ENCODE peak calls at places on chromosomes 12 and 14, in five cellular contexts. R is CD4-positive, CD25-positive, alpha-beta regulatory T cell; S is BJ; H is pancreas; I is stomach. M is an unnamed sample. For H3K36me3, the result is how much of the 10 kb centered on the place peaks cover.

GRCh38 chr14:90866822-90867221 is 50.6 kb upstream of the TTC7B start:
- DNase-seq in R (no peak), S (no peak), H (no peak), I (no peak), M (no peak)

GRCh38 chr14:56304456-56304855 is 186.2 kb downstream of the PELI2 start:
- DNase-seq in R (no peak), S (no peak), H (no peak), I (no peak), M (no peak)

GRCh38 chr12:80107221-80107620 is 7.9 kb downstream of the OTOGL start:
- DNase-seq in R (no peak), S (no peak), H (no peak), I (no peak), M (no peak)

GRCh38 chr14:56002316-56002715 is 115.9 kb upstream of the PELI2 start:
- DNase-seq in R (no peak), S (peak), H (no peak), I (no peak), M (no peak)

GRCh38 chr12:124743479-124744272 is 120.0 kb downstream of the SCARB1 start:
- DNase-seq in R (no peak), S (no peak), H (no peak), I (no peak), M (no peak)

GRCh38 chr14:22337938-22338337 is 251.1 kb downstream of the DAD1 start:
- DNase-seq in R (no peak), S (no peak), H (no peak), I (no peak), M (no peak)

GRCh38 chr12:57151741-57152407 is 4.5 kb upstream of the LRP1-AS start:
- DNase-seq in R (no peak), S (no peak), H (no peak), I (no peak), M (peak)

GRCh38 chr12:3249081-3249800 is 172.1 kb downstream of the TSPAN9 start:
- DNase-seq in R (no peak), S (no peak), H (no peak), I (no peak), M (no peak)

GRCh38 chr12:630656-631632 is 32.3 kb downstream of the NINJ2 start:
- DNase-seq in R (peak), S (no peak), H (no peak), I (peak), M (peak)

GRCh38 chr12:21694660-21695059 is 37.0 kb upstream of the LDHB start:
- DNase-seq in R (no peak), S (no peak), H (no peak), I (no peak), M (no peak)

GRCh38 chr12:67434653-67435375 is 165.7 kb downstream of the CAND1 start:
- DNase-seq in R (no peak), S (peak), H (no peak), I (no peak), M (peak)

GRCh38 chr14:88919502-88919901 is 95.1 kb downstream of the TTC8 start:
- DNase-seq in R (no peak), S (no peak), H (no peak), I (no peak), M (no peak)

GRCh38 chr12:12036901-12037300 is 33.8 kb upstream of the BCL2L14 start:
- DNase-seq in R (no peak), S (no peak), H (no peak), I (no peak), M (no peak)

GRCh38 chr12:54439096-54439495 is 20.0 kb upstream of the ITGA5 start:
- DNase-seq in R (no peak), S (no peak), H (no peak), I (no peak), M (peak)

GRCh38 chr12:67671892-67672291 is 23.3 kb downstream of the DYRK2 start:
- DNase-seq in R (no peak), S (no peak), H (no peak), I (no peak), M (no peak)

DNA sequence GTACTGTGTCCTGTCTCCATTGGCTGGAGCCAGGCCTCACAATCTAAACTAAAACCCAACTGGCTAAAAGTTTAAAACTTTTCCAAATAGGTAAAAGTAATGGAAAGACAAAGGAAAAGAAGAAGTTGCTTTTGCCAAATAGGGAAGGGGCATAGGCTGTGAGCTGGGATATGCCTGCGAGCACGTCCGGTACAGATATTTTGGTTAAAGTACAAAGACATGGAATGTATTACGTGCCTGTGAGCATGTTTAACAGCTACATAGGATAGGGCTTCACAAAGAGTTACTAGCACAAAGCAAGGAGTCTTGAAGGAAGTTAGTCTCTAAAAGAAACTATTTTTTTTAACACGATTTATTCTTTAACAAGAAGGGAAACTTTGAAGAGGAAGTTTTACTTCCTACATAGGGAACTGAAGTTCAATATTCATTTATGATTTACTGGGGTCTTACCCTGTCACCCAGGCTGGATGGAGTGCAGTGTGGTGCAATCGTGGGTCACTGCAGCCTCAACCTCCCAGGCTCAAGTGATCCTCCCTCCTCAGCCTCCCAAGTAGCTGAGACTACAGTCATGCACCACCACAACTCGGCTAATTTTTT is 41.9 kb upstream of the INF2 start:
- DNase-seq in R (no peak), S (no peak), H (no peak), I (no peak), M (no peak)
- H3K36me3 ChIP-seq in R (under half), S (under half), H (under half), I (under half), M (under half)

GRCh38 chr14:75689012-75689411 is 28.0 kb downstream of the TTLL5 start:
- DNase-seq in R (no peak), S (peak), H (no peak), I (no peak), M (peak)

GRCh38 chr14:75685910-75686309 is 24.9 kb downstream of the TTLL5 start:
- DNase-seq in R (no peak), S (no peak), H (no peak), I (no peak), M (no peak)

DNA sequence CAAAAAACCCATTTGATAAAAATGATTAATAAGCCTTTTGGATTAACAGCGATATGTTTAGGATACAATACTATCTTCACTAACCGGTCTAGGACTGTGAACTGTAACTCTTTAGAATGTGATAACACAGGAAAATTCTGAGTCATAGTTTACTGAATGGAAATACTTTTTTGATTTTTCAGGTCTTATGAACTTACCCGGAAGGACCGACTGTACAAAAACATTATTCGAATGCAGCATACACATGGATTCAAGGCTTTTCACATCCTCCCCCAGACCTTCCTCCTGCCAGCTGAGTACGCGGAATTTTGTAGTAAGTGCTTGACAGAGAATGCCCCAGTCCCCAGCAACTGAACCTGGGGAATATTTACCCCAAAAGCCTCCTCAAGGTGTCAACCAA is 29.0 kb downstream of the TTLL5 start:
- DNase-seq in R (no peak), S (no peak), H (no peak), I (no peak), M (no peak)
- H3K36me3 ChIP-seq in R (under half), S (under half), H (under half), I (under half), M (under half)

GRCh38 chr14:67653651-67654280 is 20.7 kb downstream of the VTI1B start:
- DNase-seq in R (no peak), S (no peak), H (no peak), I (no peak), M (no peak)

GRCh38 chr14:67650161-67650560 is 24.3 kb downstream of the VTI1B start:
- DNase-seq in R (no peak), S (no peak), H (no peak), I (no peak), M (no peak)

GRCh38 chr14:67650694-67651093 is 23.7 kb downstream of the VTI1B start:
- DNase-seq in R (no peak), S (no peak), H (no peak), I (no peak), M (no peak)

DNA sequence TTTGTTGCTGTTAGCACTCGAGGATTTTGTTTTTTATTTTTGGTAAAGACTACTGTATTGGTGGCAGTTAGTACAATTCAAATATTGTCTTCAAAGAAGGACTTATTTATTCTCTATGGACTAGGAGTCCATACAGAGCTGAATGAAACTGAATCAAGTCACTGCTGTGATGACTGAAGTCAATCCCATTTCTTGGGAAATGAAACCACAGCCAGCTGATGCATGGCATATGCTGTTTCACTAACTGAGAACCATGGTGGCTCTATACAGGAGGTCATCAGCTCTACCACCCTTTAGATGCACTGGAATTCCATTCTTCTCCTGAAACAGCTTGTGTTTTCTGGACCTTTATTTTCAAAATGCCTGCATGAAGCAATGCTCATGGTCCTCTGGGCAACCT is 22.2 kb downstream of the VTI1B start:
- DNase-seq in R (no peak), S (no peak), H (no peak), I (no peak), M (no peak)
- H3K36me3 ChIP-seq in R (half or more), S (under half), H (under half), I (half or more), M (under half)

GRCh38 chr14:102015771-102016170 is 51.4 kb downstream of the DYNC1H1 start:
- DNase-seq in R (no peak), S (no peak), H (no peak), I (no peak), M (no peak)

GRCh38 chr14:102019141-102019540 is 54.8 kb downstream of the DYNC1H1 start:
- DNase-seq in R (no peak), S (no peak), H (no peak), I (no peak), M (no peak)

GRCh38 chr14:102018251-102018650 is 53.9 kb downstream of the DYNC1H1 start:
- DNase-seq in R (no peak), S (no peak), H (no peak), I (no peak), M (no peak)

GRCh38 chr14:102015045-102015685 is 50.8 kb downstream of the DYNC1H1 start:
- DNase-seq in R (no peak), S (no peak), H (no peak), I (no peak), M (no peak)

GRCh38 chr14:102016420-102017090 is 52.2 kb downstream of the DYNC1H1 start:
- DNase-seq in R (no peak), S (no peak), H (no peak), I (no peak), M (no peak)
- H3K36me3 ChIP-seq in R (half or more), S (half or more), H (half or more), I (half or more), M (half or more)